ENCODE peak calls at places on chromosome 18, in seven cellular contexts. M is activated gamma-delta T cell treated with Interleukin-2 at 50 U/mL for 16 hours; S is anterior cingulate cortex; F is HTR-8/SVneo; U is effector memory CD4-positive, alpha-beta T cell; Z is iris pigment epithelial cell; G is stimulated activated CD4-positive, alpha-beta T cell treated with anti-CD3 and anti-CD28 coated beads, Interleukin-2, amount 100 ng/mL, for 24 hours. R is an unnamed sample.

GRCh38 chr18:75130591-75131274 is 78.2 kb downstream of the PTGR3 start:
- DNase-seq in M (no peak), S (no peak), F (no peak), U (no peak), Z (no peak), G (no peak), R (no peak)

GRCh38 chr18:63850010-63850409 is 37.5 kb upstream of the SERPINB2 start:
- DNase-seq in M (no peak), S (no peak), F (peak), U (no peak), Z (peak), G (peak), R (no peak)

GRCh38 chr18:74898965-74899364 is 301.3 kb downstream of the ZNF407 start:
- DNase-seq in M (no peak), S (no peak), F (peak), U (no peak), Z (peak), G (no peak), R (peak)

GRCh38 chr18:55790296-55790695 is 202.3 kb upstream of the TCF4 start:
- DNase-seq in M (no peak), S (no peak), F (no peak), U (no peak), Z (peak), G (no peak), R (no peak)

GRCh38 chr18:45166341-45167108 is 448.8 kb upstream of the SLC14A2 start:
- DNase-seq in M (no peak), S (no peak), F (no peak), U (no peak), Z (peak), G (no peak), R (no peak)

GRCh38 chr18:36766836-36767235 is 62.0 kb downstream of the TPGS2 start:
- DNase-seq in M (no peak), S (no peak), F (no peak), U (no peak), Z (no peak), G (no peak), R (no peak)

GRCh38 chr18:31213641-31214040 is 51.0 kb upstream of the DSC1 start:
- DNase-seq in M (no peak), S (no peak), F (no peak), U (no peak), Z (no peak), G (no peak), R (no peak)

GRCh38 chr18:56661414-56662101 is 10.4 kb downstream of the WDR7 start:
- DNase-seq in M (no peak), S (no peak), F (no peak), U (no peak), Z (peak), G (no peak), R (no peak)

GRCh38 chr18:36352384-36352783 is 54.9 kb downstream of the FHOD3 start:
- DNase-seq in M (no peak), S (no peak), F (no peak), U (no peak), Z (peak), G (no peak), R (no peak)

GRCh38 chr18:1048048-1048447 is 143.4 kb downstream of the ADCYAP1 start:
- DNase-seq in M (no peak), S (no peak), F (no peak), U (no peak), Z (no peak), G (no peak), R (no peak)

GRCh38 chr18:74153377-74153776 is 5.1 kb downstream of the TIMM21 start:
- DNase-seq in M (no peak), S (no peak), F (no peak), U (no peak), Z (no peak), G (no peak), R (no peak)

GRCh38 chr18:59814872-59815271 is 84.9 kb upstream of the PMAIP1 start:
- DNase-seq in M (no peak), S (no peak), F (peak), U (no peak), Z (peak), G (no peak), R (no peak)

GRCh38 chr18:44830551-44830950 is 149.9 kb downstream of the SETBP1 start:
- DNase-seq in M (no peak), S (no peak), F (no peak), U (no peak), Z (no peak), G (no peak), R (no peak)

GRCh38 chr18:68220458-68220857 is 494.4 kb downstream of the TMX3 start:
- DNase-seq in M (no peak), S (no peak), F (no peak), U (no peak), Z (no peak), G (no peak), R (no peak)

GRCh38 chr18:3526421-3527354 is 76.7 kb downstream of the TGIF1 start:
- DNase-seq in M (no peak), S (peak), F (no peak), U (no peak), Z (peak), G (no peak), R (no peak)

GRCh38 chr18:36813111-36813752 is 15.6 kb downstream of the TPGS2 start:
- DNase-seq in M (no peak), S (no peak), F (no peak), U (no peak), Z (no peak), G (no peak), R (no peak)

GRCh38 chr18:13232060-13232917 is 13.7 kb downstream of the LDLRAD4 start:
- DNase-seq in M (no peak), S (peak), F (no peak), U (no peak), Z (no peak), G (no peak), R (no peak)

GRCh38 chr18:78678318-78678695 is 301.3 kb upstream of the SALL3 start:
- DNase-seq in M (no peak), S (no peak), F (no peak), U (no peak), Z (no peak), G (no peak), R (no peak)

GRCh38 chr18:10265560-10266235 is 188.7 kb upstream of the APCDD1 start:
- DNase-seq in M (no peak), S (no peak), F (no peak), U (no peak), Z (no peak), G (no peak), R (peak)

GRCh38 chr18:2986150-2986865 is 26.6 kb downstream of the LPIN2 start:
- DNase-seq in M (no peak), S (no peak), F (no peak), U (no peak), Z (peak), G (no peak), R (no peak)

GRCh38 chr18:58542426-58543159 is 86.3 kb downstream of the ALPK2 start:
- DNase-seq in M (no peak), S (no peak), F (no peak), U (no peak), Z (no peak), G (no peak), R (no peak)

GRCh38 chr18:62179213-62179612 is 7.6 kb downstream of the PIGN start:
- DNase-seq in M (no peak), S (no peak), F (no peak), U (no peak), Z (no peak), G (no peak), R (no peak)

GRCh38 chr18:60372598-60372997 is at the start of gene MC4R:
- DNase-seq in M (no peak), S (peak), F (peak), U (no peak), Z (peak), G (no peak), R (no peak)

GRCh38 chr18:49924293-49924983 is 111.1 kb upstream of the ACAA2 start:
- DNase-seq in M (no peak), S (no peak), F (no peak), U (no peak), Z (no peak), G (no peak), R (no peak)

GRCh38 chr18:53946561-53946960 is 277.9 kb downstream of the MBD2 start:
- DNase-seq in M (no peak), S (no peak), F (no peak), U (no peak), Z (no peak), G (no peak), R (no peak)

GRCh38 chr18:12741351-12741750 is 38.5 kb downstream of the PSMG2 start:
- DNase-seq in M (no peak), S (no peak), F (peak), U (no peak), Z (peak), G (no peak), R (no peak)

GRCh38 chr18:76426738-76427305 is 68.2 kb downstream of the ZNF516 start:
- DNase-seq in M (no peak), S (no peak), F (peak), U (no peak), Z (peak), G (peak), R (no peak)